ENCODE peak calls at places on chromosome 19, in six cellular contexts. J is Karpas-422, Q is HCT116, X is PC-3, W is GM23248, G is SK-N-SH. M is an unnamed sample. For H3K9me2, the result is how much of the 10 kb centered on the place peaks cover.

GRCh38 chr19:1270168-1270853 is 1.2 kb downstream of the CIRBP start:
- DNase-seq in J (peak), Q (no peak), X (peak), W (peak), G (no peak), M (no peak)

GRCh38 chr19:5534787-5535586 is 32.8 kb downstream of the TINCR start:
- DNase-seq in J (peak), Q (peak), X (peak), W (no peak), G (peak), M (no peak)

GRCh38 chr19:45179063-45179847 is 671 bp downstream of the BLOC1S3 start:
- DNase-seq in J (peak), Q (no peak), X (peak), W (peak), G (peak), M (peak)

GRCh38 chr19:5703819-5704818 is 14.0 kb downstream of the RPL36 start:
- DNase-seq in J (no peak), Q (no peak), X (no peak), W (no peak), G (no peak), M (no peak)

GRCh38 chr19:38394488-38394887 is 6.0 kb downstream of the SPRED3 start:
- DNase-seq in J (no peak), Q (no peak), X (no peak), W (peak), G (no peak), M (no peak)

GRCh38 chr19:27971071-27971470 is 1241.9 kb downstream of the UQCRFS1 start:
- DNase-seq in J (no peak), Q (no peak), X (peak), W (peak), G (no peak), M (no peak)

GRCh38 chr19:48798937-48799336 is 11.9 kb downstream of the BCAT2 start:
- DNase-seq in J (no peak), Q (no peak), X (no peak), W (no peak), G (peak), M (no peak)

GRCh38 chr19:6476155-6476895 is 5.3 kb downstream of the DENND1C start:
- DNase-seq in J (peak), Q (peak), X (peak), W (peak), G (peak), M (peak)

GRCh38 chr19:8569066-8569761 is 8.0 kb downstream of the MYO1F start:
- DNase-seq in J (no peak), Q (peak), X (peak), W (peak), G (no peak), M (peak)

GRCh38 chr19:7706662-7707454 is 4.9 kb upstream of the FCER2 start:
- DNase-seq in J (no peak), Q (no peak), X (no peak), W (no peak), G (no peak), M (no peak)

GRCh38 chr19:13022859-13023636 is 27.8 kb downstream of the NFIX start:
- DNase-seq in J (no peak), Q (no peak), X (peak), W (peak), G (peak), M (peak)

DNA sequence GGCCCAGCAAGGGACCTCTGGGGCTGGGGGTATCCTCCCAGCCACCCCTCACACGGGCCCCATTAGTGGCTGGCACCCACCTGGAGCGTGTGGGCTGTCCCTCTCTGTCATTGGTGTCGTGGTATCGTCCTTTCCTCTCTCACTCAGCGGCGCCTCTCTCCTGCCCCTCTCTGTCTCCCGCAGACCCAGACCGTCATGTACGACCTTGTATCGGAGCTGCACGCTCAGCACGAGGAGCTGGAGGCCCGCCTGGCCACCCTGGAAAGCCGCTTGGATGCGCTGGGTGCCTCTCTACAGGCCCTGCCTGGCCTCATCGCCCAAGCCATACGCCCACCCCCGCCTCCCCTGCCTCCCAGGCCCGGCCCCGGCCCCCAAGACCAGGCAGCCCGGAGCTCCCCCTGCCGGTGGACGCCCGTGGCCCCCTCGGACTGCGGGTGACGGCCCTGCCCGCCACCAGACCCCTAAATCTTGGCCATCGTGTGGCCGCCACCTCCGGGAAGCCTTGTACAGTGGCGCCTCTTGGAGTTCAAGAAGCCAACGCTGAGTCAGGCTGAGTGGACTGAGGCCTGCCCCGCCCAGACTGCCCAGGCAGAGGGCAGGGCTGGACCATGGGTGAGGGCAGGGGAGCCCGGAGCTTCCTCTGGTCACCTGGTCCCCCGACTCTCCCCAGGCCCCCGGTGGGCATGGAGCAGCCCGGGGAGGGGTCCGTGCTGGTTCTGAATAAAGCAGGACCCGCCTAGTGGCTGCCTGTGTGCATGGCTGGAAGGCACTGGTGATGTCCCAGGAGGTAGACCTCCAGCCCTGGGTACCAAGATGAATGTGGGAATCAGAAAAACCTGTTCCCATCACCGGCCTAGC is 9.8 kb upstream of the ARRDC2 start:
- DNase-seq in J (peak), Q (peak), X (peak), W (peak), G (no peak), M (no peak)
- H3K9ac ChIP-seq in J (peak), Q (peak), X (peak), W (peak), G (no peak), M (no peak)

DNA sequence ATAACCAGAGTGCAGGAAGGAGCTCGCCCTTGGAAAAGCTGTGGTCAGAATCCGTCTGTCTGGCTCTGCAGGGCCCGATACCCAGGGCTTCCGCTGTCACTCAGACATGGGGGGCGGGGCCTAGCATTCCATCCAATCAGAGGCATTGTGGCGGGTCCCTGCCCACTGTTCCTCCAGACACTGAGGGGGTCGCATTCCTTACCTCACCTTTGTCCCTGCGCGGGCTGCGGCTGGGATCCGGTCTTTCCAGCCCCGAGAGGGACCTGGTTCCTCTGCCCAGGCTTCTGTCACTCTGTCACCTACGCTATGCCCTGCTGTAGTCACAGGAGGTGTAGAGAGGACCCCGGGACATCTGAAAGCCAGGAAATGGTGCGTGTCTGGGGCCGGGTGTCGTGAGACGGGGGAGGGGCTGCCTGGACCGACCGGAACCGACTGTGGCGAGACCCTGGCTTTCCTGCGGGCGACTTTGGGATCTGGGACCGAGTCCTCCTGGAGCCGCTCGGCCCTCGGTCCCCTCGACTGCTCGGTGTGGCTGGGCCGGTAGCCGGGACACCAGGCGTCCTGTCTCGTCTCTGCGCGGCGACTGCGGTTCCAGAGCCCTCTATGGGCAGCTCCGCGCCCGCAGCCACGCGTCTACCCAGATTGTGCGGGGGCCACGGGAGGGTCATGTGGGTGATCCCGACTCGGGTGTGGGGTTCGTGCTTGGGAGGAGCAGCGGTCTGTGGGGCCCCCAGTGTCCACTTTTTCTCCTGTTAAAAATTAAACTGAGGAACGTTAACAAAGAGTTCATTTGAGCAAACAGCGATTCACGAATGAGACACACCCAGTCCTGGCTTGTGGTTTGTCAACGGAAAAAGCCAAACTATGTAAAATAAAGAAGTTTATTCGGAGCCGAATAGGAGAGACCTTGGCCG is at the start of gene ZNF69:
- DNase-seq in J (peak), Q (no peak), X (peak), W (peak), G (peak), M (peak)
- H3K4me2 ChIP-seq in J (peak), Q (no peak), X (peak), W (peak), G (peak), M (peak)

GRCh38 chr19:31408460-31409124 is 59.4 kb upstream of the TSHZ3 start:
- DNase-seq in J (no peak), Q (no peak), X (peak), W (peak), G (no peak), M (no peak)
- H3K9me2 ChIP-seq in J (under half), Q (under half), X (under half), W (under half), G (under half), M (under half)

DNA sequence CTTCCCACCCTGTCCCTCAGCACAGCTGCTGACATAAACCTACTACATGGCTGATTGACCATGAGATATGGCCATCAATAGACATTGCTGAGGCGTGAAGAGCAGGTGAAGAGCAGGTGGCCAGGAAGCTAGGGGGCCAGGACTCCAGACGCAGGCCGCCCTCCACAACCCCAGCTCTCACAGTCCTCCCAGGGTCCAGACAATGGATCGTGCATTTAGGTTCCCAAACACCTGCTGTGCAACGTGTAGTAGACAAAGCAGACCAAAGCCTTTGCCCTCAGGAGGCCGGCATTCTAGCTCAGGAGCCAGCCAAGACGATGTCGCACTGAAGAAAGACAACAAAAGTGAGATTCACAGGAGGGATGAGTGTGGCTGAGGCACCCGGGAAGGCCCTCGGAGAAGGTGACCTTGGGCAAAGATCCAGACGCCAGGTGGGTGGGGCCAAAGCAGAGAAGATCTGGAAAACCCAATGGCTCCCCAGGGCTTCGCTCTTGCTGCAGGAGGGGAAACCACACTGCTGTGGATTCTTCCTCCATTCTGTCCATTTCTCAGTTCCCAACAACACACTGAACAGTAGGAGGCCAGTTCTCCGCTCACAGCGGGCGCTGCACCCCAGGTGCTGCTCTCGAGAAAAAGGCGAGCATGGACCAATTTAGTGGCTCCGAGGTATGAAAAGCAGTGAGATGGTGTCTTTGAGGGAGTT is 1.4 kb downstream of the FFAR1 start:
- DNase-seq in J (peak), Q (no peak), X (no peak), W (no peak), G (no peak), M (no peak)
- H3K9ac ChIP-seq in J (no peak), Q (no peak), X (no peak), W (no peak), G (no peak), M (no peak)

GRCh38 chr19:33510728-33511255 is 10.8 kb downstream of the PEPD start:
- DNase-seq in J (no peak), Q (no peak), X (no peak), W (no peak), G (no peak), M (no peak)
- H3K4me2 ChIP-seq in J (no peak), Q (no peak), X (no peak), W (no peak), G (no peak), M (no peak)

DNA sequence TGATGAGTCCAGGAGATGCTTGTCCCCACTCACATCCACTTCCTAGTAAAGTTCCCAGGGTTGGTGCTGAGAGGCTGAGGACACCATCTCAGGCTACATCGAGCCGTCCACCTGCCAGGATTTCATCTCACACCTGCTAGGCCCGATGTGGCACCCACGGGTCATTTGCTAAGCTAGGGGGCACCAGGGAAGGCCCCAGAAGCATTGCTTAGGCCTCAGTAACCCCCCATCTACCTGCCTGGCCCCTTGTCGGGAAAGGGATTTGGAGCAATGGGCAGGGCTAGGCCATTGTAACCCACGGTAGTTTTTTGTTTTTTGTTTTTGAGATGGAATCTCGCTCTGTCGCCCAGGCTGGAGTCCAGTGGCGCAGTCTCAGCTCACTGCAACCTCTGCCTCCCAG is 51.8 kb downstream of the F2RL3 start:
- DNase-seq in J (no peak), Q (no peak), X (no peak), W (no peak), G (no peak), M (no peak)
- H3K9me2 ChIP-seq in J (under half), Q (under half), X (under half), W (under half), G (under half), M (under half)

M was measured in MM.1S.